ENCODE peak calls at places on chromosomes 3 and 15, in four cellular contexts. V is psoas muscle, H is stomach, E is cardiac muscle cell. I is an unnamed sample. For H3K36me3, the result is how much of the 10 kb centered on the place peaks cover.

GRCh38 chr15:57158589-57158988 is 217.7 kb upstream of the CGNL1 start:
- DNase-seq in V (no peak), E (no peak), H (no peak), I (peak)

GRCh38 chr15:97978408-97979130 is 18.1 kb downstream of the ARRDC4 start:
- DNase-seq in H (peak), E (peak), V (no peak), I (no peak)

GRCh38 chr3:76044601-76045600 is 259.6 kb upstream of the ZNF717 start:
- DNase-seq in V (no peak), H (peak), E (peak), I (no peak)

GRCh38 chr3:61824553-61825135 is 263.3 kb downstream of the PTPRG start:
- DNase-seq in H (no peak), E (no peak), V (no peak), I (no peak)

GRCh38 chr3:108462899-108463298 is 47.5 kb downstream of the MYH15 start:
- DNase-seq in E (no peak), V (no peak), H (no peak), I (peak)

GRCh38 chr3:8937064-8938020 is 25.9 kb downstream of the RAD18 start:
- DNase-seq in E (no peak), H (no peak), V (no peak), I (peak)

GRCh38 chr3:149195221-149195620 is 26.4 kb downstream of the CP start:
- DNase-seq in E (no peak), V (no peak), H (no peak), I (no peak)

GRCh38 chr3:39848365-39848764 is 39.0 kb downstream of the MYRIP start:
- DNase-seq in H (no peak), V (no peak), E (no peak), I (no peak)

GRCh38 chr3:185582236-185582635 is 3.9 kb upstream of the SENP2 start:
- DNase-seq in V (no peak), H (no peak), E (no peak), I (no peak)

GRCh38 chr15:100311829-100312228 is 29.9 kb downstream of the ADAMTS17 start:
- DNase-seq in H (no peak), V (no peak), E (no peak), I (no peak)

GRCh38 chr3:50671331-50671730 is 3.4 kb upstream of the DOCK3 start:
- DNase-seq in H (no peak), V (no peak), E (no peak), I (peak)

GRCh38 chr3:41943444-41943843 is 18.5 kb downstream of the ULK4 start:
- DNase-seq in E (no peak), V (no peak), H (no peak), I (no peak)

GRCh38 chr3:110710156-110710555 is 361.5 kb upstream of the NECTIN3 start:
- DNase-seq in V (no peak), H (no peak), E (no peak), I (no peak)

GRCh38 chr15:40807888-40808194 is 568 bp upstream of the DNAJC17 start:
- DNase-seq in V (no peak), E (no peak), H (no peak), I (no peak)

GRCh38 chr15:68154923-68155559 is 50.1 kb downstream of the CALML4 start:
- DNase-seq in E (peak), V (no peak), H (peak), I (peak)

GRCh38 chr3:66014056-66014455 is 24.7 kb downstream of the MAGI1 start:
- DNase-seq in E (no peak), V (no peak), H (no peak), I (no peak)

GRCh38 chr3:10023587-10024310 is 2.5 kb upstream of the FANCD2 start:
- DNase-seq in V (no peak), H (no peak), E (no peak), I (peak)

GRCh38 chr3:70989174-70989573 is 594.4 kb downstream of the FOXP1 start:
- DNase-seq in V (no peak), E (no peak), H (no peak), I (peak)

GRCh38 chr3:188184649-188185048 is 30.7 kb downstream of the LPP start:
- DNase-seq in V (no peak), E (no peak), H (no peak), I (no peak)

GRCh38 chr15:79431636-79432344 is at the start of gene MINAR1:
- DNase-seq in V (no peak), E (peak), H (no peak), I (peak)

GRCh38 chr15:65476942-65477341 is 40.5 kb downstream of the DPP8 start:
- DNase-seq in V (no peak), E (no peak), H (no peak), I (peak)

GRCh38 chr3:64295594-64295993 is 70.3 kb upstream of the PRICKLE2 start:
- DNase-seq in H (no peak), E (no peak), V (no peak), I (peak)

GRCh38 chr15:39511915-39512260 is 69.0 kb upstream of the THBS1 start:
- DNase-seq in E (no peak), H (no peak), V (no peak), I (peak)

GRCh38 chr3:194379651-194380050 is 10.1 kb upstream of the LRRC15 start:
- DNase-seq in V (no peak), H (peak), E (no peak), I (no peak)
- TF ChIP-seq CTCF in V (no peak), H (no peak), E (no peak), I (no peak)

GRCh38 chr15:30929064-30929669 is 25.5 kb downstream of the FAN1 start:
- DNase-seq in V (no peak), H (no peak), E (no peak), I (no peak)

GRCh38 chr15:30928076-30928475 is 24.4 kb downstream of the FAN1 start:
- DNase-seq in V (no peak), H (no peak), E (no peak), I (no peak)

GRCh38 chr15:30930422-30930821 is 26.7 kb downstream of the FAN1 start:
- DNase-seq in E (no peak), V (no peak), H (no peak), I (no peak)

GRCh38 chr15:30929982-30930381 is 26.3 kb downstream of the FAN1 start:
- DNase-seq in E (no peak), H (no peak), V (no peak), I (no peak)

GRCh38 chr15:30933293-30933692 is 29.6 kb downstream of the FAN1 start:
- DNase-seq in V (no peak), E (no peak), H (no peak), I (no peak)
- H3K36me3 ChIP-seq in V (under half), E (under half), H (half or more), I (under half)

GRCh38 chr15:73388256-73388781 is 19.6 kb upstream of the HCN4 start:
- DNase-seq in V (no peak), E (peak), H (no peak), I (peak)
- TF ChIP-seq CTCF in V (no peak), E (no peak), H (no peak), I (no peak)

GRCh38 chr15:75361989-75362641 is 6.3 kb downstream of the MAN2C1 start:
- DNase-seq in H (no peak), V (no peak), E (no peak), I (no peak)
- H3K36me3 ChIP-seq in H (half or more), V (under half), E (under half), I (under half)

GRCh38 chr3:49531715-49532114 is 22.6 kb upstream of the BSN start:
- DNase-seq in V (no peak), H (no peak), E (no peak), I (no peak)

GRCh38 chr3:49530231-49530630 is 24.0 kb upstream of the BSN start:
- DNase-seq in V (no peak), E (no peak), H (no peak), I (no peak)

GRCh38 chr3:49533031-49533430 is 21.2 kb upstream of the BSN start:
- DNase-seq in H (no peak), V (no peak), E (no peak), I (no peak)

GRCh38 chr3:49529567-49529966 is 24.7 kb upstream of the BSN start:
- DNase-seq in E (no peak), H (no peak), V (no peak), I (no peak)

GRCh38 chr3:49531218-49531617 is 23.1 kb upstream of the BSN start:
- DNase-seq in H (no peak), E (no peak), V (no peak), I (no peak)
- TF ChIP-seq CTCF in H (no peak), E (no peak), V (no peak), I (no peak)

DNA sequence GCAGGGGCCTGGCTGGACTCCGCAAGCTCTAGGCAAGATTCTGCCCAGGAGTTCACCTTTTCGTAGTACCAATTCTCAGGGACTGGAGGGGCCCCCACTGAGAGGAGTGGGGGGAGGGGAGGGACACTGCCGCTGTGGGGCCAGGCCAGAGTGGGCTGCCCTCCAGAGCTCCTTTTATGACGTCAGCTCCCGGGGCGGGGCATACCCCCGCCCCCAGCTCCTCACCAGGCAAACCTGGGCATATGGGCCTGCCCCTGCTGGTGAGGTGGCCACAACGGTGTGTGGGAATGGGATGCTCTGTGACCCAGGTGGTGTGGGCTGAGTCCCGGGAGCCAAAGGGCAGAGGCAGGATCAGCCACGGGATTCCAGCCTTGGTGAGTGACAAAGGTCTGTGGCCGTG is 3.3 kb downstream of the DNAJB8 start:
- DNase-seq in V (no peak), H (no peak), E (no peak), I (no peak)
- H3K36me3 ChIP-seq in V (under half), H (under half), E (under half), I (under half)

DNA sequence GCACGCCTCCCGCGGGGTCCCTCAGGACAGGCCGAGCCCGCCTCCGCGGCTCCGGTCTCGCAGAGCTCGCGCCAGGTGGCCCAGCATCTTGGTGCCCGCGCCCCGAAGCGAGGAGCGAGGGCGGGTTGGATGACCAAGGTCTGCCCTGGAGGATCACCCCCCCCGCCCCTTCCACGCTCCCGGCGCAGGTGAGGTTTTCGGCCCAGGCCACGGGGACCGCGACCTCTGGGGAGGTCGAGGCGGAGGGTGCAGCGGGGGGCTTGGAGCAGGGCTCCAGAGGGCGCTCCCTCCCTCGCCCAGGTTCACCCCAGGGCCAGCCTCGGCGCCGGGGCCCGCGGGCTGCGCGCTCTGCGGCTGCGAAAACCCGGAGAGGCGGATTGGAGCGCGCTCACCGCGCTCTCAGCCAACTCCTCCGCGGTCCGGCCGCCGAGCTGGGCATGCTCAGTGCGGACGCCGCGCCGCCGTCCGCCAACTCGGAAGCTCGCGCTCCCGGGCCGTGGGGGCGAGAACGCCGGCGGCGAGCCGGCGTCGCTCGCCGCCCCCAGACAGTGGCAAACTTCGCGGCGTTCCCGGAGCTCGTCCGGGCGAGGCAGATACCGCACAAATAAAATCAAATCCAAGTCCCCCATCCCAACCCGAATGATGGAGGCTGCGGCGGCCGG is at the start of gene MED12L:
- DNase-seq in E (peak), H (peak), V (peak), I (peak)
- TF ChIP-seq CTCF in E (peak), H (no peak), V (no peak), I (no peak)